ENCODE peak calls at places on chromosomes 13 and 19, in four cellular contexts. I is adrenal gland, E is Peyer's patch, X is A549. Z is an unnamed sample.

GRCh38 chr13:35332134-35332533 is 144.4 kb downstream of the MAB21L1 start:
- DNase-seq in I (no peak), E (no peak), X (no peak), Z (no peak)

GRCh38 chr19:41886761-41887710 is 4.1 kb downstream of the ARHGEF1 start:
- DNase-seq in I (no peak), E (peak), X (no peak), Z (no peak)

GRCh38 chr13:94617389-94618000 is 15.8 kb downstream of the GPR180 start:
- DNase-seq in I (no peak), E (no peak), X (no peak), Z (no peak)

GRCh38 chr13:82772802-82773201 is 1109.5 kb downstream of the SLITRK1 start:
- DNase-seq in I (no peak), E (no peak), X (no peak), Z (no peak)

GRCh38 chr19:44689290-44690130 is 9.4 kb upstream of the CEACAM16 start:
- DNase-seq in I (peak), E (peak), X (peak), Z (no peak)

GRCh38 chr13:33490461-33491327 is 205.1 kb upstream of the STARD13 start:
- DNase-seq in I (no peak), E (no peak), X (no peak), Z (no peak)

GRCh38 chr19:48588670-48589399 is 17.7 kb upstream of the SPACA4 start:
- DNase-seq in I (peak), E (peak), X (peak), Z (no peak)

GRCh38 chr13:100650321-100650720 is 24.3 kb downstream of the TMTC4 start:
- DNase-seq in I (no peak), E (no peak), X (no peak), Z (no peak)

GRCh38 chr13:97615266-97615665 is 181.3 kb downstream of the RAP2A start:
- DNase-seq in I (no peak), E (no peak), X (no peak), Z (no peak)

GRCh38 chr13:52739468-52740071 is at the start of gene CNMD:
- DNase-seq in I (no peak), E (no peak), X (no peak), Z (no peak)

GRCh38 chr13:27599845-27600553 is 20.3 kb downstream of the LNX2 start:
- DNase-seq in I (peak), E (no peak), X (no peak), Z (no peak)

GRCh38 chr13:77417897-77418296 is 91.0 kb upstream of the MYCBP2 start:
- DNase-seq in I (no peak), E (no peak), X (no peak), Z (no peak)

GRCh38 chr13:41764558-41764957 is 196.4 kb downstream of the VWA8 start:
- DNase-seq in I (no peak), E (no peak), X (no peak), Z (no peak)

GRCh38 chr19:2617393-2618165 is 84.9 kb downstream of the GNG7 start:
- DNase-seq in I (no peak), E (no peak), X (no peak), Z (no peak)

GRCh38 chr19:57099199-57099661 is 20.6 kb upstream of the USP29 start:
- DNase-seq in I (peak), E (peak), X (peak), Z (no peak)

GRCh38 chr13:75666646-75667351 is 30.7 kb downstream of the LMO7 start:
- DNase-seq in I (no peak), E (no peak), X (no peak), Z (no peak)

GRCh38 chr13:45773236-45773635 is 71.1 kb downstream of the CBY2 start:
- DNase-seq in I (no peak), E (no peak), X (no peak), Z (no peak)

GRCh38 chr19:43518051-43518450 is 8.9 kb downstream of the ETHE1 start:
- DNase-seq in I (no peak), E (no peak), X (no peak), Z (no peak)

GRCh38 chr13:28558126-28558525 is 63.2 kb upstream of the FLT1 start:
- DNase-seq in I (no peak), E (no peak), X (no peak), Z (no peak)

GRCh38 chr13:22483276-22483675 is 697.5 kb upstream of the SGCG start:
- DNase-seq in I (no peak), E (no peak), X (no peak), Z (no peak)

GRCh38 chr19:58330458-58330857 is 3.7 kb downstream of the ZSCAN22 start:
- DNase-seq in I (no peak), E (no peak), X (peak), Z (no peak)
- H3K4me3 ChIP-seq in I (no peak), E (no peak), X (no peak), Z (no peak)

GRCh38 chr19:9565900-9566705 is 18.2 kb downstream of the ZNF121 start:
- DNase-seq in I (no peak), E (no peak), X (no peak), Z (no peak)
- TF ChIP-seq POLR2A in I (no peak), E (no peak), X (no peak), Z (no peak)

DNA sequence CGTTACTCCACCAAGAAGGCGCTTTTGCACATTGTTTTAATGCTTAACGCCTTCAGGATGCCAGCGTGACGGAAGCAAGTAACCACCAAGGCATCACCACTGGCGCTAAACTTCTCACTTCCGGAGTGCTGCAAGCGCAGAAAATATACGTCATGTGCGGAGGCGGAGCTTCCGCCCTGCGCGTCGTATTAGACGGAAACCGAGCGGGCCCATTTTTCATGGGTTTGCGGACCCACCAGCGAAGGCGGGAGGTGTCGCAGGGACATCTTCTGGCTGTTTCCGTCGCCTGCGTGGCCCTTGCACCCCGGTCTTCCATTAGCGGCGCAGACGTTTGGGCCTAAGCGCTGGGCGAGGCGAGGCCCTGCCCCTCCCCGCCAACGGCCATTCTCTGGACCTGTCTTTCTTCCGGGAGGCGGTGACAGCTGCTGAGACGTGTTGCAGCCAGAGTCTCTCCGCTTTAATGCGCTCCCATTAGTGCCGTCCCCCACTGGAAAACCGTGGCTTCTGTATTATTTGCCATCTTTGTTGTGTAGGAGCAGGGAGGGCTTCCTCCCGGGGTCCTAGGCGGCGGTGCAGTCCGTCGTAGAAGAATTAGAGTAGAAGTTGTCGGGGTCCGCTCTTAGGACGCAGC is at the start of gene ERCC5:
- DNase-seq in I (peak), E (peak), X (peak), Z (peak)
- TF ChIP-seq CTCF in I (no peak), E (no peak), X (no peak), Z (no peak)

GRCh38 chr19:39265321-39265916 is 2.8 kb upstream of the IFNL2 start:
- DNase-seq in I (no peak), E (peak), X (no peak), Z (no peak)
- H3K4me3 ChIP-seq in I (no peak), E (no peak), X (no peak), Z (no peak)